ENCODE peak calls at places on chromosome 7, in six cellular contexts. C, T, Q, J, Y and H are unnamed samples.

GRCh38 chr7:44749992-44750391 is 1.3 kb downstream of the ZMIZ2 start:
- DNase-seq in T (no peak), Y (no peak), J (no peak), Q (no peak), C (no peak), H (no peak)

GRCh38 chr7:36984051-36984492 is 259.8 kb upstream of the AOAH start:
- DNase-seq in Y (no peak), J (no peak), C (no peak), T (no peak), Q (no peak), H (no peak)

GRCh38 chr7:108358553-108358952 is 97.7 kb downstream of the NRCAM start:
- DNase-seq in T (no peak), C (no peak), J (peak), Q (peak), Y (no peak), H (no peak)

GRCh38 chr7:44284216-44284615 is 41.2 kb downstream of the CAMK2B start:
- DNase-seq in Y (peak), C (peak), Q (no peak), J (no peak), T (peak), H (peak)

GRCh38 chr7:23474098-23474828 is 4.0 kb upstream of the IGF2BP3 start:
- DNase-seq in Q (peak), T (peak), Y (peak), C (no peak), J (peak), H (peak)

GRCh38 chr7:96244244-96244991 is 77.5 kb downstream of the SLC25A13 start:
- DNase-seq in C (no peak), Q (no peak), T (no peak), J (no peak), Y (no peak), H (no peak)

GRCh38 chr7:151290355-151290760 is 41.9 kb upstream of the SMARCD3 start:
- DNase-seq in Y (no peak), J (no peak), C (no peak), Q (no peak), T (no peak), H (no peak)

GRCh38 chr7:133912916-133913697 is 214.0 kb upstream of the LRGUK start:
- DNase-seq in C (no peak), T (no peak), Q (no peak), J (no peak), Y (no peak), H (no peak)

GRCh38 chr7:27170936-27171635 is 3.0 kb downstream of the HOXA10 start:
- DNase-seq in Y (peak), C (no peak), T (no peak), Q (no peak), J (no peak), H (no peak)

GRCh38 chr7:73429622-73430505 is 3.7 kb upstream of the FZD9 start:
- DNase-seq in C (no peak), J (no peak), T (no peak), Q (no peak), Y (no peak), H (no peak)

GRCh38 chr7:51175316-51175991 is 141.2 kb downstream of the COBL start:
- DNase-seq in Q (no peak), J (no peak), C (no peak), Y (no peak), T (no peak), H (no peak)

GRCh38 chr7:86949052-86949778 is 110.2 kb downstream of the ELAPOR2 start:
- DNase-seq in Q (no peak), Y (no peak), C (no peak), T (no peak), J (no peak), H (no peak)

GRCh38 chr7:151413241-151413640 is 3.4 kb upstream of the WDR86 start:
- DNase-seq in J (no peak), Y (no peak), Q (no peak), T (no peak), C (no peak), H (no peak)

GRCh38 chr7:954330-955238 is at the start of gene ADAP1:
- DNase-seq in T (peak), J (peak), Y (peak), C (no peak), Q (peak), H (peak)

GRCh38 chr7:99036531-99037175 is 107.3 kb downstream of the SMURF1 start:
- DNase-seq in C (peak), Y (no peak), T (no peak), Q (peak), J (peak), H (peak)
- H3K27ac ChIP-seq in C (peak), Y (no peak), T (no peak), Q (no peak), J (no peak), H (no peak)

DNA sequence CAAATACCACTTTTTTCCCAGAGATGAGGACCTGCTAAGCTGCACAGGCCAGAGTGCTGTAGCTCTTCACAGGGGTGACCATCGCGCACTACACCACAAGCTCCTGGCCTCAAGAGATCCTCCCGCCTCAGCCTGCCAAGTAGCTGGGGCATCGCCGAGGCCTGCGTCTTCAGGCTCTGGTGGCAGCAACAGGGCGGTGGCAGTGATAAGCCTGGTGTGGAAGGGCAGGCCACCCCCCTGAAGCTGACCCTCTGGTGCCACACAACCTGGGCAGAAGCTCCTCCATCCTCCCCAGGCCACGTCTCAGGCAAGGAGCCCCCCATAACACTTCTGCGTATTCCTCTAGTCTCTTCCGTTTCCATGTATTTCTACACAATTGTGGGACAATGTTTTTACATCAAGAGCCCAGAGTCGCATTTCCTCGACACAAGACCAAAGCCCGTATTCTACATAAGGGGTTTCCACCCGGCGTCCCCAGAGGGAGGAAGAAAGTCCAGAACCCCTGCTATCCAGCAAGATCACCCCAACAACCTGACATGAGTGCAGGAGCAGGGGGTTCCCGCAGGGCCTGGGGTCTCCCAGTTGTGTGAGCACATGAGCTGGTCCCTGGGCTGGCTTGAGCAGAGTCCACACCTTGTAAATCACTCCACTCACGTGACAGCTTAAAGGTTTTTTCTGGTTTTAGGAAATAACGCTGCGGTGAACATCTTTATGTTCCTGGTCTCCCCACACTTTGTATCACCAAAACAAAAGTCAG is 37.6 kb upstream of the NCAPG2 start:
- DNase-seq in T (no peak), C (no peak), Q (no peak), Y (no peak), J (no peak), H (no peak)
- H3K27ac ChIP-seq in T (no peak), C (no peak), Q (no peak), Y (no peak), J (no peak), H (no peak)

DNA sequence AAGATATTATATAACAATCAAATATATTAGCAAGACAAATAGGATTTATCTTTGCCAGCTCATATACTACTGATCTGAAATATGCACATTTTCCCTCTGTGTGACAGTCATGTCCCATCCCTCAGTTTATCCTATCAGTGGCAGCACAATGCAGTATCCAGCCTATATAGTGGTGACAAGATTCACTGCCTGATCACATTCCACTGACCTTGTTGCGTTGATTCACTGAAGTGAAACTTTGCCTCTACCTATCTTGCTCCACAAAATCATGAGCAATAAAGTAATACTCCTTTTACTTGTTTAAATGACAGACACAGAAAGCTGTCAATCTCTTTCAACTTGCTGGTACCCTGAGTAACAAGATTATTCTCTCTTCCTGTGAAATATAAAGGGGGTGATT is 6.3 kb downstream of the PSMA2 start:
- DNase-seq in J (no peak), Y (no peak), T (no peak), C (no peak), Q (no peak), H (no peak)
- H3K27ac ChIP-seq in J (no peak), Y (no peak), T (no peak), C (no peak), Q (no peak), H (no peak)

GRCh38 chr7:102447311-102447710 is 13.9 kb downstream of the ORAI2 start:
- DNase-seq in T (no peak), Q (no peak), C (no peak), Y (no peak), J (no peak), H (no peak)

GRCh38 chr7:102449136-102449535 is 15.5 kb downstream of the ALKBH4 start:
- DNase-seq in J (no peak), T (no peak), Y (no peak), Q (no peak), C (no peak), H (no peak)

GRCh38 chr7:102451371-102452054 is 13.2 kb downstream of the ALKBH4 start:
- DNase-seq in J (no peak), Q (no peak), T (no peak), C (no peak), Y (no peak), H (no peak)

GRCh38 chr7:102452451-102452850 is 12.2 kb downstream of the ALKBH4 start:
- DNase-seq in Y (no peak), Q (no peak), J (no peak), T (no peak), C (no peak), H (no peak)

GRCh38 chr7:102450242-102450641 is 14.4 kb downstream of the ALKBH4 start:
- DNase-seq in T (no peak), Y (peak), Q (no peak), J (no peak), C (no peak), H (peak)
- H3K27ac ChIP-seq in T (no peak), Y (no peak), Q (no peak), J (no peak), C (no peak), H (no peak)

DNA sequence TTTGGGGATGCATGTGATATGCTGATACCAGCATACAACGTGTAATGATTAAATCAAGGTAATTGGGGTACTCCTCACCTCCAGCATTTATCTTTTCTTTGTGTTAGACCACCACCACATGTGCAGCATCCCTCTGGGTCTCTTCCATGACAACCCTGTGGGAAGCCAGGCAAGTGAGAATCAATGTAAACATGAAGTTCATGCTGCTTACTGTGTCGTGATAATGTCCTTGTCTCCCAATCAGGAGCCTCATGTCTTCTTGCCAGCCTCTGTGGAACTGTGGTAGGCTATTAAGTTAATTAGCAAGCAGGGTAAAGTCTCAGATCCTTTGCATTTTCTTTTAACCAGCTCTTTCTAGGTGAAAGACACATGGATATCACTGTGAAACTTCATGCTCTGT is 126.7 kb downstream of the TES start:
- DNase-seq in C (no peak), J (no peak), Q (no peak), Y (no peak), T (no peak), H (no peak)
- H3K27ac ChIP-seq in C (no peak), J (no peak), Q (peak), Y (no peak), T (no peak), H (no peak)